ENCODE peak calls at places on chromosome 1, in nine cellular contexts. V is A549, L is sigmoid colon, I is HepG2, U is tibial nerve, Z is suprapubic skin, F is stomach, O is esophagus muscularis mucosa, H is transverse colon. P is an unnamed sample. For H3K4me1, the result is how much of the 10 kb centered on the place peaks cover.

GRCh38 chr1:27634166-27634981 is 611 bp downstream of the FGR start:
- DNase-seq in V (no peak), L (no peak), I (no peak), U (no peak), Z (no peak), F (peak), O (no peak), H (peak), P (peak)

GRCh38 chr1:47948126-47948525 is 49.1 kb downstream of the TRABD2B start:
- DNase-seq in V (peak), L (no peak), I (peak), U (no peak), Z (no peak), F (no peak), O (no peak), H (no peak), P (no peak)

GRCh38 chr1:53573931-53574330 is 114.7 kb downstream of the DMRTB1 start:
- DNase-seq in V (no peak), L (peak), I (no peak), U (no peak), Z (peak), F (no peak), O (no peak), H (no peak), P (no peak)

GRCh38 chr1:180672505-180672904 is 40.7 kb downstream of the XPR1 start:
- DNase-seq in V (no peak), L (no peak), I (no peak), U (no peak), Z (no peak), F (no peak), O (no peak), H (no peak), P (no peak)

GRCh38 chr1:29671446-29671845 is 435.1 kb downstream of the PTPRU start:
- DNase-seq in V (no peak), L (no peak), I (no peak), U (no peak), Z (peak), F (no peak), O (peak), H (no peak), P (no peak)

GRCh38 chr1:40877681-40878080 is 15.5 kb upstream of the CITED4 start:
- DNase-seq in V (peak), L (peak), I (no peak), U (peak), Z (no peak), F (peak), O (no peak), H (peak), P (no peak)

GRCh38 chr1:17554966-17555365 is 15.5 kb downstream of the ARHGEF10L start:
- DNase-seq in V (no peak), L (no peak), I (no peak), U (no peak), Z (no peak), F (no peak), O (no peak), H (no peak), P (no peak)

GRCh38 chr1:104195395-104195794 is 445.7 kb downstream of the AMY1C start:
- DNase-seq in V (no peak), L (no peak), I (peak), U (no peak), Z (no peak), F (no peak), O (no peak), H (no peak), P (no peak)

GRCh38 chr1:29156543-29157268 is 25.0 kb downstream of the SRSF4 start:
- DNase-seq in V (no peak), L (no peak), I (no peak), U (no peak), Z (no peak), F (peak), O (no peak), H (no peak), P (no peak)

GRCh38 chr1:46523556-46524443 is 27.6 kb downstream of the KNCN start:
- DNase-seq in V (no peak), L (no peak), I (no peak), U (no peak), Z (no peak), F (no peak), O (no peak), H (no peak), P (no peak)

GRCh38 chr1:211420845-211421454 is 71.0 kb downstream of the RD3 start:
- DNase-seq in V (no peak), L (no peak), I (no peak), U (no peak), Z (no peak), F (no peak), O (no peak), H (no peak), P (no peak)

GRCh38 chr1:10947691-10948462 is 64.6 kb upstream of the TARDBP start:
- DNase-seq in V (no peak), L (no peak), I (no peak), U (no peak), Z (no peak), F (no peak), O (no peak), H (no peak), P (no peak)

GRCh38 chr1:48966583-48966982 is 189.9 kb upstream of the BEND5 start:
- DNase-seq in V (no peak), L (no peak), I (no peak), U (no peak), Z (no peak), F (no peak), O (no peak), H (no peak), P (no peak)

GRCh38 chr1:16119926-16120325 is 35.9 kb downstream of the EPHA2 start:
- DNase-seq in V (no peak), L (no peak), I (no peak), U (no peak), Z (no peak), F (no peak), O (no peak), H (no peak), P (no peak)

GRCh38 chr1:20728371-20729154 is 3.9 kb downstream of the SH2D5 start:
- DNase-seq in V (no peak), L (no peak), I (no peak), U (no peak), Z (no peak), F (peak), O (no peak), H (peak), P (no peak)

GRCh38 chr1:26838474-26839338 is 12.2 kb downstream of the ZDHHC18 start:
- DNase-seq in V (no peak), L (no peak), I (peak), U (no peak), Z (no peak), F (no peak), O (no peak), H (peak), P (no peak)

GRCh38 chr1:223091928-223092327 is 51.1 kb downstream of the TLR5 start:
- DNase-seq in V (no peak), L (no peak), I (no peak), U (no peak), Z (no peak), F (no peak), O (no peak), H (no peak), P (no peak)

GRCh38 chr1:1842360-1843146 is 48.3 kb downstream of the GNB1 start:
- DNase-seq in V (no peak), L (peak), I (no peak), U (no peak), Z (no peak), F (peak), O (no peak), H (peak), P (no peak)

GRCh38 chr1:207959141-207959825 is 48.4 kb upstream of the CD34 start:
- DNase-seq in V (no peak), L (peak), I (no peak), U (peak), Z (peak), F (peak), O (no peak), H (peak), P (peak)

GRCh38 chr1:119632103-119632490 is 16.0 kb downstream of the ZNF697 start:
- DNase-seq in V (no peak), L (no peak), I (no peak), U (no peak), Z (no peak), F (no peak), O (no peak), H (no peak), P (no peak)

GRCh38 chr1:171438441-171438840 is 46.9 kb upstream of the PRRC2C start:
- DNase-seq in V (peak), L (peak), I (no peak), U (peak), Z (no peak), F (peak), O (no peak), H (no peak), P (peak)

GRCh38 chr1:200495901-200496300 is 86.1 kb upstream of the ZNF281 start:
- DNase-seq in V (no peak), L (no peak), I (no peak), U (no peak), Z (no peak), F (no peak), O (no peak), H (no peak), P (no peak)

GRCh38 chr1:177948336-177948972 is 21.4 kb downstream of the SEC16B start:
- DNase-seq in V (peak), L (peak), I (peak), U (peak), Z (no peak), F (peak), O (no peak), H (peak), P (peak)

GRCh38 chr1:118947790-118948189 is 40.4 kb downstream of the TBX15 start:
- DNase-seq in V (no peak), L (no peak), I (no peak), U (no peak), Z (no peak), F (no peak), O (no peak), H (no peak), P (no peak)

GRCh38 chr1:92960395-92961130 is 699 bp downstream of the DIPK1A start:
- DNase-seq in V (peak), L (peak), I (peak), U (peak), Z (no peak), F (peak), O (no peak), H (peak), P (no peak)

GRCh38 chr1:42422672-42423236 is 33.1 kb downstream of the ZMYND12 start:
- DNase-seq in V (no peak), L (no peak), I (no peak), U (no peak), Z (no peak), F (no peak), O (no peak), H (no peak), P (no peak)

GRCh38 chr1:63674238-63674864 is 81.1 kb downstream of the PGM1 start:
- DNase-seq in V (peak), L (peak), I (peak), U (peak), Z (no peak), F (peak), O (peak), H (peak), P (no peak)
- TF ChIP-seq CTCF in V (peak), L (peak), I (peak), U (peak), Z (peak), F (peak), O (peak), H (peak), P (no peak)

DNA sequence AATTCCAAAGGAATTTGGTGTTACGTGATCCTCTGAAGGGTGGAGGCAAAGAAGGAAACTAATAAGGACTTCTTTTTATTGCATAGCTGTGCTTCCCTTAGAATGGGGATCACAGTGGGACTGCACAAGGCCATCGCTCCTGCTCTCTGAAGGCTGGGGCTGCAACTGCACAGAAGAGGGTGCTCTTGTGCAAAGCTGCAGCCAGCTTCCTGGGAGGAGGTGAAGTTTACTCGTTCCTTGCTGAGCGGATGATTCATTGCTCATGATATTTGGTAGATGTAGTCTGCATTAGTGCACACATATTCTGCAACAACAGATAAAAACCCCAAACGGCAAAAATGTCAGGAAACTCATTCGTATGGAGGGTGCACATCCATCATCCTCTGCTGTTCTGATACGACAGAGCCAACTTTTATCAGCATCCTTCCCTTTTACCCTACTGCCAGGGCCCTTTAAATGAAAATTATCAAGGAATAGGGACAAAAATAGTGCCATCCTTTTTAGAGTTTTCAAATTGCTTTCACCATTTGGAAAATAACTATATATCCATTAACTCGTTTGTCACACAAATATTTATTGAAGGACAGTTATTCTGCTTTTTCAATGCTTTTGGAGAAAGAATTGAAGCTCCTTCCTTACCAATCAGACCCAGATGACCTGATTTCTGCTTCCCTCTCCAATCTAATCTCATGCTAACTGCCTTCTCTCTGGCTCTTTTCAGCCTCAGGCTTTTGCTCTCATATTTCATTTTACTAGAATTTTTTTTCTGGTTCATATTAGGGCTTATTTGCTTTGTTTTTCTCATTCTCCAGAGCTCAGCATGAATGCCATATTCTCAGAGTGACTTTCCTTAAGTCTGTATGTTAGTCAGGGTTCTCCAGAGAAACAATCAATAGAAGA is 263.6 kb downstream of the DUSP10 start:
- DNase-seq in V (peak), L (peak), I (peak), U (peak), Z (peak), F (no peak), O (no peak), H (peak), P (peak)
- TF ChIP-seq EP300 in V (no peak), L (no peak), I (no peak), U (no peak), Z (no peak), F (no peak), O (no peak), H (no peak), P (no peak)

GRCh38 chr1:109307363-109308021 is 681 bp upstream of the MYBPHL start:
- DNase-seq in V (no peak), L (peak), I (peak), U (no peak), Z (no peak), F (no peak), O (no peak), H (no peak), P (peak)
- H3K4me1 ChIP-seq in V (under half), L (under half), I (half or more), U (under half), Z (under half), F (under half), O (under half), H (under half), P (under half)

GRCh38 chr1:150256193-150256548 is 1.4 kb upstream of the CA14 start:
- DNase-seq in V (no peak), L (no peak), I (no peak), U (no peak), Z (no peak), F (no peak), O (no peak), H (no peak), P (no peak)
- TF ChIP-seq CTCF in V (no peak), L (no peak), I (no peak), U (no peak), Z (no peak), F (no peak), O (no peak), H (no peak), P (no peak)

DNA sequence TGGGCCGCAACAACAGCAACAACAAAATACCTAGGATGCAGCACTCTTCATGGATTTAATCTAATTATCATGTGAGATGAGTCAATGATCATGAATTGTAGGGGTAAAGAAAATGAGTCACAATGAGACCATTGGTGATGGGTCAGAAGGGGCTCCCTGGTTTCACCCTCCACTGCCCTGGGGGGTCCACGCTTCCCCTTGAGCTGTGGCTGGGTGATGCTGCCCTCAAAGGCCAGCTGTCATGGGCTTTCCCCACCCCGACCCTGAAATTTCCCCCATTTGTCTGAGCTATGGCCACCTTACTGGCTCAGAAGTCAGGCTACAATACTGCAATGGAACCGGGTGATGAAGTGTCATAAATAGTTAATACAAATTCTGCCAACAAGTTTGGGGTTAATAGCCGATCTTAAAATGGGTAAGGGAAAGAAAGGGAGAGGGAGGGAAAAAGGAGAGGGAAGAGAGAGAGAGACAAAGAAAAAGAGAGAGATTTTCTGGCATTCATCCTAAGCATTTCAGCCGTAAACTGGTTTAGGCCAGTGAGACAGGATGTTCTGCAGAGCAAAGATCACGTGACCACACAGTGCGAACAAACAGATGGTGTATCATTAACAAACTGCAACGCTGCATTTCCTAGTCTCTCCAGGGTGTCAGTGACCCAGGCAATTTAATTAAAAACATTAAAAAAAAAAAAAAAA is 143.4 kb upstream of the ERRFI1 start:
- DNase-seq in V (peak), L (peak), I (peak), U (peak), Z (no peak), F (peak), O (no peak), H (peak), P (peak)
- TF ChIP-seq EP300 in V (no peak), L (no peak), I (peak), U (peak), Z (no peak), F (no peak), O (no peak), H (peak), P (no peak)

DNA sequence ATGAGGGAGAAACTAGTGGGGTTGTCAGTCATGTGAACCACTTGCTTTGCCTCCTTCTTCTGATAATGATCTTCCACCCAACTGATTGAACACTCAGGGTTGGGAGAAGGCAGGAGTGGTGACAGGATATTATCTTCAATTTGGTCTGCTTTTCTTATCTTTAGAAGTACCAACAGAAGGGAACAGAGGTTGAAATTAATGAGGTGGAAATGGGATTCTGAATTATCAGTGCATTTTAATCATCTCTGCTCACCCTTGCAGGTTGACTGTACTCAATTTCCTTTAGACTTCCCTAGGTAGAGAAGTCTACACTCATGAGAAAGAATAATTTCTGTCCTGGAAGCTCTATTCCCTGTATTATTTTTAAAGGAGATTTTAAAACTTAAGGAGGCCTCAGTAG is 19.9 kb upstream of the PTPN14 start:
- DNase-seq in V (no peak), L (no peak), I (no peak), U (no peak), Z (no peak), F (no peak), O (no peak), H (no peak), P (no peak)
- H3K4me1 ChIP-seq in V (half or more), L (under half), I (under half), U (under half), Z (under half), F (under half), O (under half), H (under half), P (under half)

P was measured in upper lobe of left lung.